ENCODE peak calls at places on chromosomes 1 and 21, in five cellular contexts. D is K562, P is MM.1S, Q is heart left ventricle, B is aorta. L is an unnamed sample.

GRCh38 chr21:42621166-42621827 is 32.1 kb upstream of the PDE9A start:
- DNase-seq in Q (no peak), D (no peak), B (no peak), P (no peak), L (no peak)

GRCh38 chr1:28123461-28123961 is 35.1 kb upstream of the EYA3 start:
- DNase-seq in Q (no peak), P (no peak), B (no peak), D (no peak), L (peak; percentile 90)

GRCh38 chr1:21293537-21294265 is 3.4 kb upstream of the ECE1 start:
- DNase-seq in D (no peak), Q (no peak), B (no peak), P (peak; percentile 85), L (no peak)

GRCh38 chr1:30378991-30379581 is 344.3 kb downstream of the MATN1 start:
- DNase-seq in P (no peak), B (no peak), D (no peak), Q (no peak), L (no peak)

GRCh38 chr1:58896211-58897183 is 112.7 kb upstream of the JUN start:
- DNase-seq in D (peak; percentile 79), B (peak; percentile 72), P (no peak), Q (peak; percentile 80), L (no peak)

GRCh38 chr1:93749487-93749886 is 67.8 kb upstream of the BCAR3 start:
- DNase-seq in B (no peak), D (no peak), Q (no peak), P (no peak), L (no peak)

GRCh38 chr1:40312238-40313205 is 4.6 kb downstream of the COL9A2 start:
- DNase-seq in D (peak; percentile 50), Q (peak; percentile 37), B (peak; percentile 77), P (no peak), L (no peak)

GRCh38 chr1:51284487-51284954 is 45.8 kb downstream of the TTC39A start:
- DNase-seq in Q (peak; percentile 50), B (no peak), P (no peak), D (peak; percentile 99), L (peak; percentile 68)

GRCh38 chr21:44375686-44376320 is 22.4 kb downstream of the TRPM2 start:
- DNase-seq in P (no peak), B (peak; percentile 40), D (no peak), Q (no peak), L (no peak)

GRCh38 chr1:165070675-165071074 is 285.8 kb downstream of the LMX1A start:
- DNase-seq in P (no peak), B (no peak), D (no peak), Q (no peak), L (no peak)

GRCh38 chr1:98979463-98979862 is 25.2 kb downstream of the PLPPR5 start:
- DNase-seq in B (no peak), P (no peak), D (no peak), Q (no peak), L (no peak)

GRCh38 chr21:46056450-46056903 is 41.4 kb upstream of the COL6A2 start:
- DNase-seq in Q (peak; percentile 94), D (no peak), P (no peak), B (peak; percentile 95), L (peak; percentile 41)

GRCh38 chr1:27604579-27605299 is 795 bp upstream of the AHDC1 start:
- DNase-seq in Q (no peak), D (peak; percentile 48), B (no peak), P (no peak), L (peak; percentile 29)

GRCh38 chr1:166153641-166154350 is 13.0 kb downstream of the FAM78B start:
- DNase-seq in P (no peak), D (no peak), B (no peak), Q (no peak), L (no peak)

GRCh38 chr1:7006996-7007871 is 222.0 kb downstream of the CAMTA1 start:
- DNase-seq in Q (no peak), B (no peak), P (no peak), D (no peak), L (no peak)

GRCh38 chr1:82718719-82719419 is 918.1 kb downstream of the ADGRL2 start:
- DNase-seq in P (no peak), D (no peak), Q (no peak), B (no peak), L (peak; percentile 23)

GRCh38 chr1:239218296-239218695 is 168.1 kb upstream of the CHRM3 start:
- DNase-seq in Q (no peak), D (no peak), B (no peak), P (no peak), L (peak; percentile 26)

GRCh38 chr21:44965251-44966022 is 25.6 kb downstream of the SLX9 start:
- DNase-seq in B (no peak), P (no peak), Q (peak; percentile 16), D (no peak), L (peak; percentile 62)

GRCh38 chr1:53134961-53135734 is 7.3 kb downstream of the SLC1A7 start:
- DNase-seq in Q (peak; percentile 50), B (no peak), D (peak; percentile 65), P (no peak), L (no peak)

GRCh38 chr1:203744008-203744972 is 20.7 kb upstream of the LAX1 start:
- DNase-seq in D (no peak), B (peak; percentile 80), P (peak; percentile 95), Q (peak; percentile 41), L (no peak)

GRCh38 chr1:219174672-219175564 is 1.2 kb downstream of the LYPLAL1 start:
- DNase-seq in B (peak; percentile 50), D (peak; percentile 45), Q (no peak), P (peak; percentile 15), L (peak; percentile 91)

GRCh38 chr1:151975311-151976014 is 18.2 kb downstream of the S100A10 start:
- DNase-seq in D (no peak), B (no peak), P (no peak), Q (no peak), L (no peak)

GRCh38 chr1:6969106-6969505 is 183.9 kb downstream of the CAMTA1 start:
- DNase-seq in D (no peak), P (no peak), Q (no peak), B (no peak), L (peak; percentile 6)

GRCh38 chr1:85148524-85149250 is 52.1 kb downstream of the SYDE2 start:
- DNase-seq in B (no peak), P (no peak), Q (peak; percentile 43), D (no peak), L (peak; percentile 10)

GRCh38 chr1:68049941-68050878 is at the start of gene DIRAS3:
- DNase-seq in P (peak; percentile 62), Q (peak; percentile 25), B (peak; percentile 50), D (peak; percentile 12), L (peak; percentile 11)

GRCh38 chr1:23889074-23889473 is 21.0 kb upstream of the FUCA1 start:
- DNase-seq in D (no peak), B (no peak), Q (no peak), P (peak; percentile 51), L (no peak)
- H3K4me3 ChIP-seq in D (no peak overlapping the region), B (no peak overlapping the region), Q (no peak overlapping the region), P (no peak overlapping the region), L (no peak overlapping the region)

DNA sequence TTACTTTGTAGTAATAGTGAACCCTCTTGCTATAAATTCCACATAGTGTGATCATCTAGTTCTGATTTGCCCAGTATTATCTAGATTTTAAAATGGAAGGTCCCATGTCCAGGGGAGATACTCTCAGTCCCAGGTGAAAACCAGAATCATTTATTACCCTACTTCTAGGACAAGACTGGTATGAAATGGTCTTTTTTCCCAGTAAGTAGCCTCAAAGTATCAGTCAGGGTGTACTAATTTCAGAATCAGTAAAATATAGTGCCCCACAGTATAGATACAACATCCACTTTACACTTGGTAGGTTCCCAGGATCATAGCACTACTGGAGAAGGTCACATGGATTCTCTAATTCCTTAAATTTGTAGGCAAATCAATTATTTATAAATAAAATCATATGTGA is 318.3 kb downstream of the GRIK1 start:
- DNase-seq in B (no peak), D (no peak), Q (no peak), P (no peak), L (no peak)
- H3K27ac ChIP-seq in B (no peak overlapping the region), D (no peak overlapping the region), Q (no peak overlapping the region), P (no peak overlapping the region), L (no peak overlapping the region)

GRCh38 chr1:2232255-2232915 is 4.3 kb downstream of the SKI start:
- DNase-seq in D (no peak), Q (no peak), B (peak; percentile 72), P (no peak), L (no peak)

GRCh38 chr1:2233997-2234761 is 6.1 kb downstream of the SKI start:
- DNase-seq in D (no peak), B (peak; percentile 96), P (no peak), Q (peak; percentile 94), L (peak; percentile 98)

GRCh38 chr1:2232916-2233438 is 4.9 kb downstream of the SKI start:
- DNase-seq in D (peak; percentile 75), P (no peak), B (peak; percentile 55), Q (no peak), L (peak; percentile 33)

GRCh38 chr1:2234762-2235113 is 6.6 kb downstream of the SKI start:
- DNase-seq in B (peak; percentile 57), P (no peak), Q (no peak), D (no peak), L (no peak)

GRCh38 chr1:2233468-2233867 is 5.3 kb downstream of the SKI start:
- DNase-seq in B (peak; percentile 51), D (no peak), Q (no peak), P (no peak), L (no peak)
- H3K4me1 ChIP-seq in B (peaks cover 6% of the 10 kb centered on the region), D (peaks cover 36% of the 10 kb centered on the region), Q (peaks cover 77% of the 10 kb centered on the region), P (peaks cover 14% of the 10 kb centered on the region), L (peaks cover 52% of the 10 kb centered on the region)

DNA sequence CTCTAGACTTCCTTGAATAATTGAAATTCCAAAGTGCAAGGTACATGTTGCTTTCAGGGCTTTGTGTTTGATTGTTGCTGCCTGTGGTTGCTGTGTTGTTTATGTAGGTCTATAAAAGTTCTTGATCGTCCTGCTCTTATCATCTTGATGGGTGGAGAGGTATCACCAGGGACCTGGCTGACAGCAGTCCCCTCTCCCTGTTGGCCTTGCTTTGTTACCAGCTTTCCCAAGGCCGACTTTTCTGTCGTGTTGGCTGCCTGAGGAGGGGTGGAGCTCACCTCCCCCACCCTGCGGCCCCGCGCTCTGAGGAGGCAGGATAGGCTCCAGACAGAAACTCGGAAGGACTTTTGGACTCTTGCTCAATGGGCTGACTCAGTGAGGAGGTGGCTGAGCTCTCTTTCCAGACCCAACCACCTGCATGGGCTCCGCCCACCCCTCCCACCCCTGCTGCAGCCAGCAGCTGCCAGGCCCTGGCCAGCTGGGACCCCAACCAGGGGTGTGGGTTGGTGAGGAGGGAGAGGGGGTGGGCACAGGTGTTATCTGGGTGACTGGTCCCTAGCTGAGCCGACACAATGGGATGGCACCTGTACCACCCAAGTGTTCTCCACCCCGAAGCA is 2.0 kb downstream of the INAVA start:
- DNase-seq in Q (no peak), P (no peak), D (no peak), B (peak; percentile 43), L (peak; percentile 47)
- H3K4me3 ChIP-seq in Q (no peak overlapping the region), P (no peak overlapping the region), D (no peak overlapping the region), B (no peak overlapping the region), L (no peak overlapping the region)

DNA sequence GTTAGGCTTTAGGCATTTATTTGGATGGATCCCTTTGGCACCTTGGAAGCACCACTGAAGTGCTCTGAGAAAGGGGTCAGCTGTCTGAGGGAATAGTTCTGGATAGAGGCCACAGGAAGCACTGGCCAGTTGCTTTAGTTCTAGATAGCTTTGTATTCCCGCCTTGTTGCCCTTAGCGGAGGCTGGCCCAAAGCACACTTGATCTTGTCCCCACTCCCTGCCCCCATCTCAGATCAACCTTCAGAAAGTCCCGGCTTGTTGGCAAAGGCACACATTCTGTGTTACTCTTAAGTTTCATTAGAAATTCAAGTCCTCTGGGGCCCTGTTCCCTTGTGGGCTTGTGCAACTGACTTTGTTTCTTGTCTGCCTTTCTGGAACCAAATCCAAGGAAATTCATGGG is 15.2 kb upstream of the NBL1 start:
- DNase-seq in D (no peak), B (no peak), Q (no peak), P (no peak), L (no peak)
- H3K27ac ChIP-seq in D (no peak overlapping the region), B (no peak overlapping the region), Q (no peak overlapping the region), P (no peak overlapping the region), L (no peak overlapping the region)